ENCODE peak calls at places on chromosome 4, in eight cellular contexts. V is transverse colon, J is astrocyte, M is lower lobe of right lung, O is right atrium auricular region, N is tibial nerve, B is uterus, T is ovary. Z is an unnamed sample.
A peak's percentile ranks its signal among the peaks of the same experiment; 100 is the strongest.

GRCh38 chr4:80361329-80361900 is 25.9 kb downstream of the CFAP299 start:
- DNase-seq in V (no peak), J (no peak), M (no peak), O (no peak), N (no peak), B (no peak), T (no peak), Z (no peak)

GRCh38 chr4:97778174-97778573 is 365.1 kb downstream of the STPG2 start:
- DNase-seq in V (no peak), J (no peak), M (no peak), O (no peak), N (no peak), B (no peak), T (no peak), Z (no peak)

GRCh38 chr4:163542275-163542674 is 47.8 kb downstream of the TMA16 start:
- DNase-seq in V (no peak), J (peak; percentile 71), M (no peak), O (no peak), N (no peak), B (no peak), T (no peak), Z (no peak)

GRCh38 chr4:128596844-128597243 is 212.7 kb upstream of the JADE1 start:
- DNase-seq in V (no peak), J (no peak), M (no peak), O (no peak), N (no peak), B (no peak), T (no peak), Z (no peak)

GRCh38 chr4:95835672-95836071 is 4.2 kb upstream of the PDHA2 start:
- DNase-seq in V (no peak), J (no peak), M (no peak), O (no peak), N (no peak), B (no peak), T (no peak), Z (no peak)

GRCh38 chr4:15913631-15913970 is 24.9 kb downstream of the FGFBP1 start:
- DNase-seq in V (no peak), J (peak; percentile 99), M (no peak), O (no peak), N (no peak), B (no peak), T (no peak), Z (no peak)

GRCh38 chr4:136680271-136680670 is 852.0 kb downstream of the PCDH18 start:
- DNase-seq in V (no peak), J (no peak), M (no peak), O (no peak), N (no peak), B (no peak), T (no peak), Z (no peak)

GRCh38 chr4:81352476-81352875 is 119.2 kb downstream of the RASGEF1B start:
- DNase-seq in V (no peak), J (peak; percentile 14), M (no peak), O (no peak), N (no peak), B (no peak), T (no peak), Z (no peak)

GRCh38 chr4:130110760-130111159 is 1014.8 kb downstream of the C4orf33 start:
- DNase-seq in V (no peak), J (no peak), M (no peak), O (no peak), N (no peak), B (no peak), T (no peak), Z (no peak)

GRCh38 chr4:53962516-53963225 is 101.7 kb downstream of the CHIC2 start:
- DNase-seq in V (no peak), J (peak; percentile 95), M (no peak), O (no peak), N (peak; percentile 3), B (no peak), T (no peak), Z (no peak)

GRCh38 chr4:66777097-66777496 is 768.2 kb downstream of the CENPC start:
- DNase-seq in V (no peak), J (no peak), M (no peak), O (no peak), N (no peak), B (no peak), T (no peak), Z (no peak)

GRCh38 chr4:124151031-124151430 is 561.5 kb downstream of the ANKRD50 start:
- DNase-seq in V (no peak), J (peak; percentile 8), M (no peak), O (no peak), N (no peak), B (no peak), T (no peak), Z (no peak)

GRCh38 chr4:148716361-148717063 is 274.3 kb upstream of the NR3C2 start:
- DNase-seq in V (no peak), J (no peak), M (no peak), O (no peak), N (no peak), B (no peak), T (no peak), Z (no peak)

GRCh38 chr4:25882226-25882625 is 19.4 kb upstream of the SEL1L3 start:
- DNase-seq in V (no peak), J (no peak), M (no peak), O (no peak), N (no peak), B (no peak), T (no peak), Z (no peak)

GRCh38 chr4:104302731-104303130 is 192.0 kb downstream of the CXXC4 start:
- DNase-seq in V (no peak), J (no peak), M (no peak), O (no peak), N (no peak), B (no peak), T (no peak), Z (no peak)

GRCh38 chr4:38905657-38906398 is 38.2 kb downstream of the FAM114A1 start:
- DNase-seq in V (no peak), J (no peak), M (no peak), O (no peak), N (no peak), B (no peak), T (peak; percentile 35), Z (no peak)
- H3K27ac ChIP-seq in V (peak overlapping the region; percentile 57), J (no peak overlapping the region), M (no peak overlapping the region), O (peak overlapping the region; percentile 36), N (no peak overlapping the region), B (peak overlapping the region; percentile 5), T (peak overlapping the region; percentile 52), Z (no peak overlapping the region)

DNA sequence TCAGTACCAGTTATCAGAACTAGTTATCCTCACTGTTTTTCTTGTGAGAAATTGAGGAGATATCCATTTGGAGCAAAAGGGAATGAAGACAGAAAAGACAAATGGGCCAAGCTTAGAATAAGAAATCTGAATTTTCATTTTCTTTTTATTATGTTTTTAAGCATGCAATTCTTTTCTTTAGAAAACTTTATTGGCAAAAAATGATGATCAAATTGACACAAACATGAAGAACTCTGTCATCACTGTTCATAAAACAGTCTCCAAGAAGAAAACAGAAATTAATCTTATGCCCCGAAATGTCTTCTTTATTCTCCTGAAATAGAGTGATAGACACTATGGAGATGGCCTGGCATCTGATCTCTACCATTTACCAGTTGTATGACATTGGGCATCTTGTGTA is 139.0 kb downstream of the ARHGAP24 start:
- DNase-seq in V (no peak), J (no peak), M (no peak), O (no peak), N (no peak), B (no peak), T (no peak), Z (no peak)
- H3K36me3 ChIP-seq in V (no peaks in the 10 kb centered on the region), J (no peaks in the 10 kb centered on the region), M (no peaks in the 10 kb centered on the region), O (no peaks in the 10 kb centered on the region), N (no peaks in the 10 kb centered on the region), B (no peaks in the 10 kb centered on the region), T (no peaks in the 10 kb centered on the region), Z (no peaks in the 10 kb centered on the region)

GRCh38 chr4:2866891-2867290 is 23.2 kb downstream of the ADD1 start:
- DNase-seq in V (no peak), J (peak; percentile 39), M (no peak), O (no peak), N (no peak), B (no peak), T (no peak), Z (no peak)
- H3K27ac ChIP-seq in V (peak overlapping the region; percentile 60), J (peak overlapping the region; percentile 23), M (peak overlapping the region; percentile 71), O (peak overlapping the region; percentile 65), N (peak overlapping the region; percentile 21), B (no peak overlapping the region), T (no peak overlapping the region), Z (peak overlapping the region; percentile 83)

GRCh38 chr4:7018281-7018680 is 24.9 kb upstream of the TADA2B start:
- DNase-seq in V (no peak), J (no peak), M (no peak), O (no peak), N (no peak), B (no peak), T (no peak), Z (no peak)

GRCh38 chr4:7020290-7020689 is 22.9 kb upstream of the TADA2B start:
- DNase-seq in V (no peak), J (no peak), M (no peak), O (no peak), N (no peak), B (no peak), T (no peak), Z (no peak)

GRCh38 chr4:7020856-7021255 is 22.3 kb upstream of the TADA2B start:
- DNase-seq in V (no peak), J (no peak), M (no peak), O (no peak), N (no peak), B (no peak), T (no peak), Z (no peak)

GRCh38 chr4:7017446-7018048 is 25.6 kb upstream of the TADA2B start:
- DNase-seq in V (no peak), J (no peak), M (no peak), O (no peak), N (no peak), B (no peak), T (no peak), Z (no peak)

DNA sequence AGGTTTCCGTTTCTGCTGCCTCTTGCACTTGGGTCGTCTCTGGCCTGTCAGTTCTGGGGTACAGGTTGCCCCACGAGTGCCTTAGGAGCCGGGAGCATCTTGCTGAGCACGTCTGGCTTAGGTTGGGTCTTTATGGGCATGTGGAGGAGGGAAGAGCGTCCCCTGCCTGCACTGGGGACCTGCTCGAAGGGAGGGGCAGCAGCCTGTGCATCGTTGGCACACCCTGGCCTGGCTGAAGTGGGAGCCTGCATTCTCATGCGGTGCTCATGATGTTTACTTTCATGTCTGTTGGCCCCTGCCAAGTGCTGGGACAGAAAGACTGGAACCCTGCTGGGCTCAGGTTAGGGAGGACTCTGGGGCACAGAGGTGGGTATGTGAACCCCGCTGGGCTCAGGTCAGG is 23.8 kb upstream of the TADA2B start:
- DNase-seq in V (no peak), J (no peak), M (no peak), O (no peak), N (no peak), B (no peak), T (no peak), Z (no peak)
- H3K36me3 ChIP-seq in V (no peaks in the 10 kb centered on the region), J (peaks cover 3% of the 10 kb centered on the region), M (peaks cover 95% of the 10 kb centered on the region), O (peaks cover 62% of the 10 kb centered on the region), N (peaks cover 15% of the 10 kb centered on the region), B (no peaks in the 10 kb centered on the region), T (no peaks in the 10 kb centered on the region), Z (peaks cover 39% of the 10 kb centered on the region)

GRCh38 chr4:121156822-121157769 is 7.0 kb downstream of the TNIP3 start:
- DNase-seq in V (peak; percentile 39), J (peak; percentile 22), M (peak; percentile 67), O (no peak), N (peak; percentile 31), B (no peak), T (peak; percentile 12), Z (peak; percentile 56)
- H3K27ac ChIP-seq in V (no peak overlapping the region), J (peak overlapping the region; percentile 66), M (peak overlapping the region; percentile 62), O (no peak overlapping the region), N (no peak overlapping the region), B (no peak overlapping the region), T (no peak overlapping the region), Z (no peak overlapping the region)

GRCh38 chr4:94276204-94276603 is 66.4 kb downstream of the HPGDS start:
- DNase-seq in V (no peak), J (no peak), M (no peak), O (no peak), N (no peak), B (no peak), T (no peak), Z (no peak)
- H3K36me3 ChIP-seq in V (no peaks in the 10 kb centered on the region), J (peaks cover 40% of the 10 kb centered on the region), M (peaks cover 98% of the 10 kb centered on the region), O (peaks cover 69% of the 10 kb centered on the region), N (no peaks in the 10 kb centered on the region), B (no peaks in the 10 kb centered on the region), T (no peaks in the 10 kb centered on the region), Z (peaks cover 34% of the 10 kb centered on the region)

Z was measured in kidney.